ENCODE peak calls at places on chromosomes 2 and 18, in five cellular contexts. C is fibroblast of pulmonary artery; V is cardiac fibroblast; N is choroid plexus epithelial cell; U is CD8-positive, alpha-beta T cell. R is an unnamed sample.

GRCh38 chr2:240705204-240705781 is 13.6 kb downstream of the AQP12A start:
- DNase-seq in N (no peak), V (no peak), C (no peak), U (no peak), R (no peak)

GRCh38 chr2:136985044-136985443 is 219.7 kb downstream of the THSD7B start:
- DNase-seq in C (peak), U (no peak), N (peak), V (peak), R (no peak)

GRCh38 chr2:99285521-99285920 is 15.5 kb downstream of the LYG1 start:
- DNase-seq in C (no peak), U (no peak), N (no peak), V (no peak), R (no peak)

GRCh38 chr2:85444629-85445028 is 26.1 kb downstream of the SH2D6 start:
- DNase-seq in V (peak), N (peak), U (no peak), C (peak), R (no peak)

GRCh38 chr2:101420623-101421022 is 33.3 kb upstream of the CREG2 start:
- DNase-seq in C (peak), V (peak), U (no peak), N (peak), R (no peak)

GRCh38 chr2:8851811-8852560 is 14.6 kb upstream of the KIDINS220 start:
- DNase-seq in N (no peak), V (peak), U (no peak), C (peak), R (no peak)

GRCh38 chr2:10457846-10458563 is 9.9 kb upstream of the ODC1 start:
- DNase-seq in U (no peak), V (peak), C (peak), N (peak), R (no peak)

GRCh38 chr2:142718731-142719130 is 158.7 kb upstream of the KYNU start:
- DNase-seq in C (no peak), U (no peak), N (no peak), V (no peak), R (no peak)

GRCh38 chr18:26971327-26971918 is 105.9 kb upstream of the AQP4 start:
- DNase-seq in C (no peak), V (no peak), U (no peak), N (no peak), R (no peak)

GRCh38 chr18:61852496-61852895 is 40.3 kb downstream of the RNF152 start:
- DNase-seq in U (no peak), C (no peak), N (no peak), V (no peak), R (no peak)

GRCh38 chr2:96839288-96839874 is 4.4 kb downstream of the ANKRD23 start:
- DNase-seq in C (no peak), U (peak), V (no peak), N (no peak), R (no peak)

GRCh38 chr2:240159251-240159839 is 18.9 kb upstream of the OTOS start:
- DNase-seq in C (no peak), N (no peak), V (no peak), U (no peak), R (no peak)

GRCh38 chr18:24827500-24827899 is 367.1 kb downstream of the HRH4 start:
- DNase-seq in C (no peak), U (no peak), N (no peak), V (no peak), R (no peak)

GRCh38 chr2:46036929-46037328 is 260.3 kb upstream of the EPAS1 start:
- DNase-seq in V (peak), U (no peak), C (peak), N (peak), R (no peak)

GRCh38 chr18:47772374-47773248 is 157.8 kb downstream of the SMAD2 start:
- DNase-seq in V (peak), N (peak), C (peak), U (peak), R (peak)

GRCh38 chr2:170313636-170314348 is 135.8 kb downstream of the MYO3B start:
- DNase-seq in U (no peak), N (no peak), V (no peak), C (no peak), R (no peak)

GRCh38 chr18:48534364-48534763 is 4.5 kb upstream of the CTIF start:
- DNase-seq in V (peak), C (peak), U (no peak), N (peak), R (no peak)

GRCh38 chr2:101812226-101812625 is 114.7 kb downstream of the MAP4K4 start:
- DNase-seq in C (no peak), V (no peak), U (no peak), N (no peak), R (no peak)

GRCh38 chr2:223696719-223697118 is 94.6 kb upstream of the SCG2 start:
- DNase-seq in C (peak), V (no peak), N (no peak), U (no peak), R (peak)

GRCh38 chr2:119792907-119793312 is 33.2 kb downstream of the PTPN4 start:
- DNase-seq in C (no peak), U (no peak), N (no peak), V (no peak), R (peak)

GRCh38 chr2:201697899-201698298 is 545 bp downstream of the MPP4 start:
- DNase-seq in C (peak), U (no peak), V (peak), N (peak), R (no peak)

GRCh38 chr2:119888673-119889072 is 124.2 kb upstream of the EPB41L5 start:
- DNase-seq in C (peak), V (peak), N (peak), U (no peak), R (no peak)

GRCh38 chr2:84338069-84338468 is 121.0 kb downstream of the SUCLG1 start:
- DNase-seq in U (no peak), C (no peak), V (no peak), N (no peak), R (no peak)

GRCh38 chr18:46070683-46071614 is 1.1 kb downstream of the PSTPIP2 start:
- DNase-seq in C (no peak), U (no peak), N (no peak), V (no peak), R (no peak)

GRCh38 chr2:121030523-121030922 is 254.5 kb downstream of the TFCP2L1 start:
- DNase-seq in U (no peak), V (no peak), C (no peak), N (no peak), R (no peak)

GRCh38 chr2:144332356-144333143 is 187.4 kb downstream of the ZEB2 start:
- DNase-seq in U (peak), N (peak), C (peak), V (peak), R (peak)

GRCh38 chr2:1721706-1722483 is 22.4 kb downstream of the PXDN start:
- DNase-seq in U (no peak), N (peak), C (peak), V (peak), R (no peak)

GRCh38 chr2:107588181-107588580 is 238.5 kb upstream of the RGPD4 start:
- DNase-seq in V (no peak), C (no peak), N (no peak), U (no peak), R (no peak)

GRCh38 chr2:170525566-170525900 is 189.6 kb upstream of the SP5 start:
- DNase-seq in N (peak), U (no peak), V (peak), C (peak), R (peak)

GRCh38 chr2:70805987-70806386 is 14.4 kb downstream of the CLEC4F start:
- DNase-seq in N (no peak), C (no peak), V (no peak), U (no peak), R (no peak)

GRCh38 chr2:215479536-215480240 is 43.8 kb upstream of the FN1 start:
- DNase-seq in N (no peak), C (no peak), U (no peak), V (no peak), R (no peak)

GRCh38 chr2:58594175-58594574 is 353.1 kb upstream of the FANCL start:
- DNase-seq in C (no peak), U (no peak), N (peak), V (no peak), R (peak)

GRCh38 chr2:162915858-162916257 is 77.3 kb upstream of the KCNH7 start:
- DNase-seq in N (no peak), U (no peak), V (no peak), C (no peak), R (no peak)

GRCh38 chr2:48457227-48457626 is 72.7 kb upstream of the STON1 start:
- DNase-seq in V (no peak), U (no peak), N (no peak), C (no peak), R (no peak)

GRCh38 chr2:99662761-99663341 is 173.0 kb upstream of the REV1 start:
- DNase-seq in V (peak), U (no peak), C (peak), N (peak), R (peak)

GRCh38 chr2:233081232-233081730 is 21.1 kb downstream of the INPP5D start:
- DNase-seq in U (no peak), C (no peak), N (no peak), V (no peak), R (no peak)

GRCh38 chr2:173370198-173370597 is 15.5 kb downstream of the CDCA7 start:
- DNase-seq in U (no peak), V (peak), N (peak), C (peak), R (no peak)

GRCh38 chr2:191299009-191299408 is 53.8 kb downstream of the MYO1B start:
- DNase-seq in N (peak), V (no peak), U (no peak), C (no peak), R (no peak)
- TF ChIP-seq CTCF in N (peak), V (peak), U (no peak), C (peak), R (no peak)

GRCh38 chr2:16362611-16363010 is 303.0 kb downstream of the CYRIA start:
- DNase-seq in N (no peak), V (no peak), C (no peak), U (no peak), R (no peak)

GRCh38 chr2:16365391-16365790 is 300.2 kb downstream of the CYRIA start:
- DNase-seq in N (no peak), V (no peak), U (no peak), C (no peak), R (no peak)

GRCh38 chr2:16363581-16363980 is 302.1 kb downstream of the CYRIA start:
- DNase-seq in U (no peak), N (no peak), V (no peak), C (no peak), R (no peak)

GRCh38 chr2:16359961-16360360 is 305.7 kb downstream of the CYRIA start:
- DNase-seq in N (no peak), U (no peak), V (no peak), C (no peak), R (no peak)

GRCh38 chr2:16361261-16361990 is 304.2 kb downstream of the CYRIA start:
- DNase-seq in V (no peak), C (no peak), N (no peak), U (no peak), R (no peak)
- TF ChIP-seq CTCF in V (no peak), C (no peak), N (no peak), U (no peak), R (no peak)

GRCh38 chr2:15189236-15189635 is 371.9 kb downstream of the NBAS start:
- DNase-seq in V (no peak), U (no peak), C (no peak), N (no peak), R (no peak)
- TF ChIP-seq CTCF in V (no peak), U (no peak), C (no peak), N (no peak), R (no peak)

DNA sequence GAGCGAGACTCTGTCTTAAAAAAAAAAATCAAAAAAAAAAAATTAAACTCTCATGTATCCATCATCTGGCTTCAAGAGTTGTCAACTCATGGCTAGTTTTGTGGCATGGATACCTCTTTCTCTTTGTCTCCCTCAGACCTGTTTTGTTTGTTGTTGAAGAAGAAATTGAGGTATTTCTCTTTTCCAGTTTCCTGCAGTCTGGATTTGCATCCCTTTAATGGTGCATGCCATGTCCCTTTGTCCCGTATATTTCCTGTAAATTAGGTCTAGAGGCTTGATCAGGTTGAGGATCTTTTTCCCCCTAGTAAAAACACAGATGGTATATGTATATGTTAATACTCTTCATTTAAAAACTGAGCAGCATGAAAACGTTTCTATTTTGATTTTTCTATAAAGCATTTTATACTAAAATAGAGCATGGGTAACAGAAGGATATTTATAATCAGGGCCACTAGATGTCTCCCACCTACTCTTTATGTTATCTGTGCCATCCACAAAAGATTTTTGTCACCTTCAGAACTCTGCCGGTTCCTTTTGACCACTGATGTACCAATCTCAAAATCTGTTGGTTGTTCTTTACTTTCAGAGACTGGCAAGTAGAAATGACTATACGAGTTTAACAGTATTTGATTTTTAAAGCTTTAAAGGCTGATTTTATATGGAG is 80.1 kb downstream of the GALNT1 start:
- DNase-seq in N (no peak), V (no peak), U (no peak), C (peak), R (no peak)
- TF ChIP-seq CTCF in N (no peak), V (peak), U (no peak), C (no peak), R (no peak)

GRCh38 chr2:148936857-148937450 is 61.9 kb downstream of the KIF5C start:
- DNase-seq in N (peak), U (no peak), C (no peak), V (no peak), R (no peak)
- TF ChIP-seq CTCF in N (peak), U (no peak), C (peak), V (no peak), R (no peak)

DNA sequence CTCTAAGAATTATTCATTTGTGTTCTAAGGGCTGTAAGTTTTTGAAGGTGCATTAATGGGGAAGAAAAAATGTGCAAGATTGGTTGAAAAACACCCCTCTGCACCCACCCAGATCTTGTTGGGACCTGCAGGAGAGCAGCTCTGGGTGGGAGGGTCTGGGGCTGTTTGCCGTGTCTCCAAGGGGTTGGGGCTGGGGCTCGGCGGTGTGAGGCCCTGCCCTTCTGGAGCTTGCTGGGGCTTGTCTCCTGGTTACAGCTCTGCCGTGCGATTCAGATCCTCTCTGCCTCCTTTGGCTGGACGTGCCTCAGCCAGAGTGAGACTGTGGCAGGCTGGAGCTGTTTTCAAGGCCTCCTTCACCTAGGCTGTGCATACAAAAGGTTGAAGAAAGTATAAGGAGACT is 26.1 kb downstream of the IGFBP2 start:
- DNase-seq in V (no peak), C (no peak), N (no peak), U (no peak), R (no peak)
- TF ChIP-seq CTCF in V (no peak), C (no peak), N (no peak), U (no peak), R (no peak)

DNA sequence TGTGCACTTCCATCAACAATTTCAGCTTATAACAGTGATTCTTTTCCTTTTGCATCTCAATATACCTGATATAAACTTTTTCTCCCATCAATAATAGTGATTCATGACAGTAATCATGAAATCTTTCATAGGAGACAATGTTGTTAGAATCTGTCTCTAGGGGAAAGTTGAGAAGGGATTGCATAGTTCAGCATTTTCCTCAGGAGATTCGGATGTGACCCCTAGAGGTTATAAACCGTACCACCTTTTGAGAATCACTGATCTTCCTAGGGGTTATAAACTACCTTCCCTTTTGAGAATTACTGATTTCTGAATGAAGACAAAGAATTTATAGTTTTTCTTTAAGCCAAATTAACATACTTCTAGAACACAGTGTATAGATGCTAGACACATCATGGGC is 53.0 kb upstream of the GALNT3 start:
- DNase-seq in C (no peak), N (no peak), V (no peak), U (no peak), R (no peak)
- TF ChIP-seq CTCF in C (no peak), N (no peak), V (no peak), U (no peak), R (no peak)

GRCh38 chr2:64888591-64889309 is 100.4 kb upstream of the SLC1A4 start:
- DNase-seq in N (peak), C (peak), U (no peak), V (peak), R (peak)
- TF ChIP-seq CTCF in N (peak), C (peak), U (no peak), V (peak), R (peak)

GRCh38 chr2:134785659-134786058 is 52.8 kb upstream of the ACMSD start:
- DNase-seq in N (no peak), C (no peak), V (no peak), U (no peak), R (no peak)

GRCh38 chr2:134791606-134792005 is 46.8 kb upstream of the ACMSD start:
- DNase-seq in N (no peak), C (no peak), V (no peak), U (no peak), R (no peak)

GRCh38 chr2:134792147-134792546 is 46.3 kb upstream of the ACMSD start:
- DNase-seq in U (no peak), N (no peak), C (no peak), V (no peak), R (no peak)

GRCh38 chr2:134788417-134788816 is 50.0 kb upstream of the ACMSD start:
- DNase-seq in C (no peak), N (no peak), V (no peak), U (no peak), R (no peak)

DNA sequence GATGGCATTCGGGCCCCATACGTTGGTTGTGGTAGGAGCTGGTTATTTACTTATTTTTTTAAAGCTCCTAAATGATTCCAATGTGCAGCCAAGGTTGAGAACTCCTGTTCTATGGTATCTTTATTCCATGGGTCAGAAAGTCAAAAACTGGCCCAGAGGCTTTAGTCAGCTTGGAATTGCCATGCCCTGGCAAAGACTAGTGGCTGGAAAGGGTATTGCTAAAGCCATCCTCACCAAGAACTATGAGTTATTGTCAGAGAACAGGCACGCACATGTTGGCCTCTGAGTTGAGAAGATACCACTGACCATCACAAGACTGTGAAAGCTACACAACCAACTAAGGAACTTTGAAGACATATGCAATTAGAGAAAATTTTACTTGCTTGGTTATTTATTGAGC is 47.9 kb upstream of the ACMSD start:
- DNase-seq in V (no peak), N (no peak), C (no peak), U (no peak), R (no peak)
- TF ChIP-seq CTCF in V (peak), N (no peak), C (no peak), U (no peak), R (no peak)

GRCh38 chr2:105791229-105791628 is 46.5 kb downstream of the NCK2 start:
- DNase-seq in V (no peak), N (no peak), U (no peak), C (no peak), R (no peak)

GRCh38 chr2:105790467-105791118 is 45.9 kb downstream of the NCK2 start:
- DNase-seq in N (no peak), U (no peak), V (no peak), C (no peak), R (peak)

GRCh38 chr2:105788670-105789290 is 44.1 kb downstream of the NCK2 start:
- DNase-seq in U (no peak), V (no peak), C (no peak), N (no peak), R (no peak)

GRCh38 chr2:105787376-105788318 is 42.9 kb downstream of the NCK2 start:
- DNase-seq in C (peak), N (peak), V (no peak), U (peak), R (no peak)

DNA sequence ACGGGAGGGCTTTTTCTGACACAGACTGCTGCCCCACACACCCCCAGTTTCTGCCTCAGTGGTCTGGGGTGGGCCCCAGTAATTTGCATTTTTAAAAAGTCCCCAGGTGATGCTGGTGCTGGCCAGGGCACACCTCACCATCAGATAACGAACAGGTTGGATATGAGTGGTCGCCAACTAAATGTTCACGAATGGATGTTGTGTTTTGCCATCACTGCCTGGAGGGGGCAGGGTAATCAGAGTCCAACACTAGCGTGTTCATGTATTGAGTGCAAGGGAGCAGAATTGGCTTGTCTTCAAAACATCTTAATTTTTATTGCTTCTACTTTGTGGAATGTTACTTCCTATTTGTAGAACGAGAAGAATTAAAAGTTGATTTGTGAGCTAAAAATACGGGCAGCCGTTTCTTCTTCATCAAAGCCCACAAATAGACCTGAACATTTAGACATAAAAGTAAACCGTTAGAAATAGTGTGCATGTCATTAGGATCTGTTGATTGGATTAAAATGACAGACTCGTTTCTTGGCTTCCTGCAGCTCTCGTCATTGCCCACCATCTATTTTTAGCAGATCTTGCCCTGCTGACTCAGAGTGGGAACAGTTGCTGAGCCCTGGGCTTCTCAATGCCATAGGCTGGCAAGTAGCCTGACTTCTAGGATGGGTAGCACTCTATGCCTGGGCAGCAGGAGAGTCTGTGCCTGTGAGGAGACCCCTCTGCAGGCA is 45.2 kb downstream of the NCK2 start:
- DNase-seq in N (no peak), V (peak), C (peak), U (no peak), R (no peak)
- TF ChIP-seq CTCF in N (peak), V (no peak), C (no peak), U (peak), R (no peak)